ENCODE peak calls at places on chromosome 1, in seven cellular contexts. K is brain microvascular endothelial cell; E is kidney tubule cell; Q is occipital lobe; Y is CD4-positive, alpha-beta T cell; W is progenitor cell of endocrine pancreas; P is stimulated activated CD8-positive, alpha-beta memory T cell treated with anti-CD3 and anti-CD28 coated beads, Interleukin-2, amount 100 ng/mL, for 1 hour. A is an unnamed sample.

GRCh38 chr1:77652970-77653516 is 29.4 kb downstream of the ZZZ3 start:
- DNase-seq in K (no peak), E (no peak), Q (no peak), Y (no peak), W (no peak), P (no peak), A (no peak)

GRCh38 chr1:192771341-192771740 is 37.5 kb upstream of the RGS2 start:
- DNase-seq in K (no peak), E (no peak), Q (no peak), Y (no peak), W (no peak), P (no peak), A (no peak)

GRCh38 chr1:210292276-210292851 is 36.3 kb upstream of the HHAT start:
- DNase-seq in K (no peak), E (peak; percentile 72), Q (no peak), Y (peak; percentile 5), W (peak; percentile 76), P (no peak), A (no peak)

GRCh38 chr1:160115545-160116276 is at the start of gene ATP1A2:
- DNase-seq in K (no peak), E (no peak), Q (no peak), Y (no peak), W (no peak), P (no peak), A (no peak)

GRCh38 chr1:217138839-217139466 is 415.7 kb upstream of the ESRRG start:
- DNase-seq in K (no peak), E (no peak), Q (no peak), Y (no peak), W (no peak), P (no peak), A (no peak)

GRCh38 chr1:2554621-2555387 is 1.4 kb upstream of the TNFRSF14 start:
- DNase-seq in K (no peak), E (no peak), Q (no peak), Y (peak; percentile 23), W (no peak), P (peak; percentile 22), A (peak; percentile 71)

GRCh38 chr1:162976628-162977027 is 92.5 kb upstream of the RGS4 start:
- DNase-seq in K (no peak), E (no peak), Q (no peak), Y (no peak), W (no peak), P (no peak), A (no peak)

GRCh38 chr1:87329051-87329755 is 523 bp downstream of the LMO4 start:
- DNase-seq in K (peak; percentile 29), E (peak; percentile 41), Q (no peak), Y (peak; percentile 27), W (peak; percentile 48), P (no peak), A (peak; percentile 70)

GRCh38 chr1:244952940-244953339 is 88.6 kb upstream of the HNRNPU start:
- DNase-seq in K (no peak), E (peak; percentile 80), Q (no peak), Y (no peak), W (no peak), P (no peak), A (no peak)

GRCh38 chr1:17624540-17625256 is 85.2 kb downstream of the ARHGEF10L start:
- DNase-seq in K (peak; percentile 41), E (peak; percentile 78), Q (no peak), Y (no peak), W (no peak), P (no peak), A (no peak)

GRCh38 chr1:3015269-3015635 is 6.0 kb upstream of the ACTRT2 start:
- DNase-seq in K (no peak), E (no peak), Q (no peak), Y (no peak), W (no peak), P (no peak), A (no peak)

GRCh38 chr1:102693345-102693744 is 415.0 kb downstream of the COL11A1 start:
- DNase-seq in K (no peak), E (no peak), Q (no peak), Y (no peak), W (no peak), P (no peak), A (no peak)

GRCh38 chr1:235888119-235888643 is 21.5 kb upstream of the LYST start:
- DNase-seq in K (no peak), E (no peak), Q (no peak), Y (peak; percentile 23), W (no peak), P (no peak), A (no peak)

GRCh38 chr1:145889722-145890121 is 4.1 kb upstream of the ANKRD35 start:
- DNase-seq in K (no peak), E (no peak), Q (no peak), Y (no peak), W (no peak), P (no peak), A (no peak)

GRCh38 chr1:32321712-32322291 is 14.2 kb downstream of the MARCKSL1 start:
- DNase-seq in K (no peak), E (peak; percentile 51), Q (no peak), Y (no peak), W (no peak), P (no peak), A (peak; percentile 52)

GRCh38 chr1:76949503-76949902 is 82.2 kb downstream of the ST6GALNAC5 start:
- DNase-seq in K (peak; percentile 20), E (peak; percentile 94), Q (no peak), Y (no peak), W (no peak), P (no peak), A (no peak)

GRCh38 chr1:43452789-43453441 is 816 bp downstream of the HYI start:
- DNase-seq in K (no peak), E (peak; percentile 75), Q (no peak), Y (no peak), W (no peak), P (no peak), A (no peak)

GRCh38 chr1:31675161-31675560 is 28.7 kb downstream of the COL16A1 start:
- DNase-seq in K (no peak), E (no peak), Q (no peak), Y (no peak), W (no peak), P (no peak), A (no peak)

GRCh38 chr1:44029260-44029910 is 1.9 kb downstream of the SLC6A9 start:
- DNase-seq in K (no peak), E (peak; percentile 20), Q (peak; percentile 49), Y (no peak), W (no peak), P (no peak), A (no peak)

GRCh38 chr1:114093624-114094302 is 59.9 kb downstream of the SYT6 start:
- DNase-seq in K (peak; percentile 22), E (peak; percentile 81), Q (no peak), Y (no peak), W (no peak), P (no peak), A (peak; percentile 56)

GRCh38 chr1:61420243-61420642 is 304.7 kb downstream of the TM2D1 start:
- DNase-seq in K (no peak), E (no peak), Q (no peak), Y (no peak), W (no peak), P (no peak), A (no peak)

GRCh38 chr1:3584915-3585314 is 26.4 kb downstream of the MEGF6 start:
- DNase-seq in K (no peak), E (no peak), Q (no peak), Y (no peak), W (no peak), P (no peak), A (no peak)

GRCh38 chr1:175840787-175841186 is 97.4 kb upstream of the TNR start:
- DNase-seq in K (no peak), E (no peak), Q (no peak), Y (no peak), W (no peak), P (no peak), A (no peak)

GRCh38 chr1:2381741-2382620 is 9.4 kb downstream of the MORN1 start:
- DNase-seq in K (peak; percentile 55), E (peak; percentile 74), Q (peak; percentile 38), Y (peak; percentile 71), W (peak; percentile 65), P (peak; percentile 68), A (peak; percentile 87)

GRCh38 chr1:59128784-59129227 is 168.1 kb upstream of the FGGY start:
- DNase-seq in K (peak; percentile 33), E (peak; percentile 92), Q (no peak), Y (no peak), W (no peak), P (no peak), A (no peak)

GRCh38 chr1:184877992-184878391 is 96.3 kb downstream of the NIBAN1 start:
- DNase-seq in K (no peak), E (no peak), Q (no peak), Y (no peak), W (no peak), P (no peak), A (no peak)

GRCh38 chr1:111015222-111015621 is 51.5 kb upstream of the LRIF1 start:
- DNase-seq in K (no peak), E (no peak), Q (no peak), Y (no peak), W (no peak), P (no peak), A (peak; percentile 49)